ENCODE peak calls at places on chromosomes 11 and 22, in nine cellular contexts. M is fibroblast of mammary gland; I is stimulated activated CD4-positive, alpha-beta T cell treated with anti-CD3 and anti-CD28 coated beads, Interleukin-2, amount 100 ng/mL, for 24 hours; W is SK-N-MC; S is stimulated activated CD8-positive, alpha-beta memory T cell treated with anti-CD3 and anti-CD28 coated beads, Interleukin-4, amount 100 ng/mL, for 24 hours; A is left kidney; F is central memory CD4-positive, alpha-beta T cell; H is CD8-positive, alpha-beta memory T cell; Q is NCI-H187. K is an unnamed sample.
A peak's percentile ranks its signal among the peaks of the same experiment; 100 is the strongest.

GRCh38 chr11:85823816-85824215 is 12.9 kb upstream of the SYTL2 start:
- DNase-seq in H (peak; percentile 94), F (peak; percentile 96), Q (no peak), M (no peak), W (no peak), A (no peak), S (no peak), I (peak; percentile 49), K (no peak)

GRCh38 chr11:58685973-58686720 is 45.6 kb downstream of the GLYAT start:
- DNase-seq in S (no peak), W (no peak), H (peak; percentile 11), M (no peak), Q (no peak), I (no peak), A (no peak), F (no peak), K (no peak)

GRCh38 chr11:47394322-47395224 is 13.8 kb upstream of the SLC39A13 start:
- DNase-seq in A (no peak), F (peak; percentile 38), Q (no peak), I (peak; percentile 63), H (peak; percentile 41), M (no peak), W (no peak), S (peak; percentile 39), K (no peak)

GRCh38 chr11:23192256-23192655 is 332.0 kb upstream of the CCDC179 start:
- DNase-seq in H (no peak), M (peak; percentile 71), S (no peak), F (no peak), I (no peak), A (no peak), Q (no peak), W (no peak), K (no peak)

GRCh38 chr22:26949193-26949592 is 291.8 kb downstream of the MIAT start:
- DNase-seq in W (no peak), I (no peak), F (no peak), A (peak; percentile 93), S (no peak), M (peak; percentile 2), Q (no peak), H (no peak), K (no peak)

GRCh38 chr22:43901976-43902643 is 10.3 kb upstream of the PNPLA5 start:
- DNase-seq in I (no peak), W (no peak), F (no peak), M (peak; percentile 89), H (no peak), Q (no peak), S (no peak), A (no peak), K (no peak)

GRCh38 chr11:72741429-72741833 is 10.8 kb downstream of the ARAP1 start:
- DNase-seq in H (no peak), M (no peak), F (no peak), I (no peak), S (no peak), Q (no peak), A (peak; percentile 82), W (no peak), K (no peak)

GRCh38 chr11:58927393-58928081 is 11.8 kb upstream of the GLYATL1 start:
- DNase-seq in M (no peak), Q (no peak), A (peak; percentile 97), I (no peak), S (no peak), H (peak; percentile 31), F (no peak), W (no peak), K (no peak)

GRCh38 chr11:16338397-16338796 is 17.9 kb downstream of the SOX6 start:
- DNase-seq in I (no peak), A (peak; percentile 18), S (no peak), H (no peak), M (no peak), F (no peak), W (no peak), Q (no peak), K (no peak)

GRCh38 chr22:44337658-44338004 is 24.9 kb upstream of the SHISAL1 start:
- DNase-seq in S (no peak), Q (no peak), I (no peak), H (no peak), M (peak; percentile 66), F (no peak), W (no peak), A (peak; percentile 68), K (no peak)

GRCh38 chr11:43555811-43556210 is 124.7 kb upstream of the HSD17B12 start:
- DNase-seq in A (peak; percentile 57), F (no peak), H (no peak), M (peak; percentile 58), W (no peak), S (no peak), Q (no peak), I (no peak), K (no peak)

GRCh38 chr22:20105456-20106204 is 10.3 kb upstream of the RANBP1 start:
- DNase-seq in F (no peak), M (no peak), A (no peak), S (no peak), W (no peak), I (no peak), H (no peak), Q (no peak), K (no peak)

GRCh38 chr11:76077575-76078150 is 128.6 kb downstream of the WNT11 start:
- DNase-seq in A (no peak), M (no peak), F (no peak), H (no peak), Q (no peak), W (no peak), S (no peak), I (no peak), K (no peak)

GRCh38 chr11:71908218-71908617 is 20.2 kb downstream of the XNDC1N start:
- DNase-seq in M (no peak), H (no peak), F (no peak), S (no peak), A (no peak), W (no peak), I (no peak), Q (no peak), K (no peak)

GRCh38 chr11:104015649-104016415 is 20.6 kb upstream of the DDI1 start:
- DNase-seq in Q (no peak), F (no peak), S (no peak), A (no peak), M (no peak), W (no peak), I (no peak), H (no peak), K (no peak)

GRCh38 chr11:76695767-76696166 is 25.2 kb upstream of the LRRC32 start:
- DNase-seq in W (no peak), Q (no peak), A (no peak), I (no peak), H (no peak), S (no peak), M (no peak), F (no peak), K (no peak)

GRCh38 chr11:32312865-32313403 is 122.4 kb downstream of the WT1 start:
- DNase-seq in Q (no peak), F (no peak), S (peak; percentile 11), I (peak; percentile 23), H (no peak), W (no peak), M (peak; percentile 85), A (peak; percentile 89), K (no peak)

GRCh38 chr11:111331711-111332479 is 33.5 kb downstream of the POU2AF3 start:
- DNase-seq in S (no peak), A (no peak), F (no peak), M (peak; percentile 65), I (no peak), Q (no peak), W (no peak), H (no peak), K (no peak)

GRCh38 chr11:48055292-48056132 is 75.2 kb downstream of the PTPRJ start:
- DNase-seq in A (peak; percentile 84), W (no peak), I (peak; percentile 54), M (peak; percentile 40), Q (no peak), H (peak; percentile 77), F (peak; percentile 80), S (peak; percentile 24), K (no peak)

GRCh38 chr11:92941676-92942571 is 27.5 kb upstream of the MTNR1B start:
- DNase-seq in F (peak; percentile 5), S (no peak), A (peak; percentile 66), H (no peak), W (no peak), M (peak; percentile 44), I (no peak), Q (no peak), K (no peak)

GRCh38 chr11:25159341-25159740 is 662.5 kb downstream of the LUZP2 start:
- DNase-seq in W (no peak), M (no peak), Q (no peak), F (no peak), I (no peak), S (no peak), H (no peak), A (no peak), K (no peak)

GRCh38 chr11:117837791-117838190 is 13.2 kb upstream of the FXYD2 start:
- DNase-seq in F (no peak), H (no peak), Q (no peak), I (no peak), S (no peak), W (no peak), M (no peak), A (no peak), K (no peak)

GRCh38 chr11:123251656-123252344 is 56.8 kb upstream of the CLMP start:
- DNase-seq in H (no peak), M (peak; percentile 80), S (no peak), W (no peak), F (no peak), Q (no peak), I (no peak), A (no peak), K (no peak)

GRCh38 chr22:41838842-41839618 is 6.1 kb downstream of the SREBF2 start:
- DNase-seq in M (no peak), H (no peak), F (no peak), W (no peak), A (no peak), I (no peak), S (no peak), Q (no peak), K (no peak)

GRCh38 chr11:69524291-69524882 is 42.9 kb downstream of the LINC01488 start:
- DNase-seq in F (no peak), H (no peak), M (peak; percentile 25), S (no peak), I (no peak), W (no peak), A (peak; percentile 76), Q (no peak), K (no peak)